ENCODE peak calls at places on chromosomes 5 and 9, in eight cellular contexts. I, H, W, O, T, C, P and Y are unnamed samples.

GRCh38 chr5:132260051-132260450 is 2.6 kb downstream of the PDLIM4 start:
- DNase-seq in I (no peak), H (no peak), W (peak; percentile 39), O (no peak), T (no peak), C (peak; percentile 16), P (peak; percentile 7), Y (no peak)

GRCh38 chr9:123417289-123418051 is 61.5 kb downstream of the CRB2 start:
- DNase-seq in I (no peak), H (no peak), W (peak; percentile 29), O (no peak), T (no peak), C (peak; percentile 17), P (no peak), Y (no peak)

GRCh38 chr5:1255081-1255561 is 29.9 kb downstream of the SLC6A18 start:
- DNase-seq in I (no peak), H (no peak), W (no peak), O (no peak), T (no peak), C (no peak), P (no peak), Y (no peak)

GRCh38 chr5:34833991-34834793 is 4.8 kb upstream of the TTC23L start:
- DNase-seq in I (no peak), H (no peak), W (no peak), O (no peak), T (no peak), C (no peak), P (no peak), Y (no peak)

GRCh38 chr5:53302524-53302923 is 177.9 kb upstream of the FST start:
- DNase-seq in I (no peak), H (no peak), W (no peak), O (no peak), T (no peak), C (no peak), P (no peak), Y (no peak)

GRCh38 chr5:37211661-37212060 is 37.5 kb downstream of the CPLANE1 start:
- DNase-seq in I (no peak), H (no peak), W (no peak), O (no peak), T (no peak), C (no peak), P (no peak), Y (no peak)

GRCh38 chr5:68264024-68264956 is 48.7 kb downstream of the PIK3R1 start:
- DNase-seq in I (no peak), H (no peak), W (peak; percentile 79), O (no peak), T (peak; percentile 69), C (no peak), P (peak; percentile 42), Y (no peak)

GRCh38 chr5:16869821-16870796 is 66.0 kb downstream of the MYO10 start:
- DNase-seq in I (no peak), H (no peak), W (no peak), O (no peak), T (no peak), C (no peak), P (no peak), Y (no peak)

GRCh38 chr5:179192891-179193470 is 132.8 kb downstream of the ZNF354C start:
- DNase-seq in I (no peak), H (no peak), W (no peak), O (no peak), T (no peak), C (peak; percentile 22), P (no peak), Y (no peak)

GRCh38 chr5:11904270-11904906 is at the start of gene CTNND2:
- DNase-seq in I (no peak), H (no peak), W (no peak), O (no peak), T (peak; percentile 36), C (no peak), P (no peak), Y (no peak)

GRCh38 chr9:125540497-125540896 is 166.5 kb downstream of the MAPKAP1 start:
- DNase-seq in I (no peak), H (no peak), W (no peak), O (no peak), T (no peak), C (no peak), P (no peak), Y (no peak)

GRCh38 chr9:19481471-19481870 is 72.7 kb downstream of the ACER2 start:
- DNase-seq in I (no peak), H (no peak), W (no peak), O (no peak), T (peak; percentile 44), C (no peak), P (no peak), Y (no peak)

GRCh38 chr9:128628471-128629048 is 28.1 kb downstream of the DYNC2I2 start:
- DNase-seq in I (peak; percentile 75), H (no peak), W (no peak), O (peak; percentile 63), T (peak; percentile 78), C (peak; percentile 55), P (peak; percentile 89), Y (peak; percentile 82)

GRCh38 chr5:93596676-93597441 is 13.8 kb downstream of the NR2F1 start:
- DNase-seq in I (no peak), H (no peak), W (no peak), O (no peak), T (no peak), C (no peak), P (no peak), Y (peak; percentile 52)

GRCh38 chr9:76227165-76227564 is 167.1 kb downstream of the RFK start:
- DNase-seq in I (no peak), H (no peak), W (no peak), O (no peak), T (no peak), C (no peak), P (no peak), Y (no peak)

DNA sequence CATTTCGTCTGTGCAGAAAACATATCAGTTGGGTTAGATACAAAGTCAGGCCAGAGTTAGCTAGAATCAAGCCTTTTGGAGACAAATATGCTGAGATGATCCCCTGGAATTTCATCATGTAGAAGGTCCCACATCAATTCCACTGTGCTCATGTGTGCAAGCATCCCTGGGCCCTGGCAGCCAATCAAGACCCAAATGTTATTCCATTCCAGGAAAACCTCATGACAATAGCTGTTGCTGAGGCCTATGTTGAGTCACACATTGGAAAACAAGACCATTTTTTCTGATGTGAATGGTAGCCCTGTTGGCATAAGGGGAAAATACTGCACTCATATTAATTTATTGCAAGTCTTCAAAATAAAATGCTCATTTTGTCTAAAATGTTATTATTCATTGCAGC is 11.5 kb downstream of the SPOCK1 start:
- DNase-seq in I (peak; percentile 82), H (no peak), W (no peak), O (peak; percentile 36), T (peak; percentile 24), C (no peak), P (no peak), Y (peak; percentile 65)
- H3K4me3 ChIP-seq in I (no peak overlapping the region), H (no peak overlapping the region), W (no peak overlapping the region), O (no peak overlapping the region), T (no peak overlapping the region), C (no peak overlapping the region), P (no peak overlapping the region), Y (no peak overlapping the region)

GRCh38 chr5:165919196-165919595 is 2372.2 kb upstream of the WWC1 start:
- DNase-seq in I (no peak), H (no peak), W (no peak), O (no peak), T (no peak), C (no peak), P (no peak), Y (no peak)

GRCh38 chr5:165913059-165913458 is 2378.4 kb upstream of the WWC1 start:
- DNase-seq in I (no peak), H (no peak), W (no peak), O (no peak), T (no peak), C (no peak), P (no peak), Y (no peak)

DNA sequence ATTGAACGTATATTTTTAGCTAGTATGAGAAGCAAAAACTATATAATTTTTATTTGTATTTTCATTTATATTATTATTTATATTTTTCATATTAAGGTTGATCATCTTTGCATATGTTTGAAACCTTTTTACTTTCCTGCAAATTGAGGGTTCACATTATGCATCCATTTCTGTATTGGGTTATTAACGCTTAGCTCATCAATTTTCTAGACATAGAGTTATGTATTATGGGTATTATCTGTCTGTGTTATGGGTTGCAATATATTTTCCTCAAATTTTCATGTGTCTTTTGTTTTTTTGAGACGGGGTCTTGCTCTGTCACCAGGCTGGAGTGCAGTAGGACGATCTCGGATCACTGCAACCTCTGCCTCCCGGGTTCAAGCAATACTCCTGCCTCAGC is 2377.0 kb upstream of the WWC1 start:
- DNase-seq in I (no peak), H (no peak), W (no peak), O (no peak), T (no peak), C (no peak), P (no peak), Y (no peak)
- H3K9me3 ChIP-seq in I (no peaks in the 10 kb centered on the region), H (peaks cover 2% of the 10 kb centered on the region), W (no peaks in the 10 kb centered on the region), O (no peaks in the 10 kb centered on the region), T (no peaks in the 10 kb centered on the region), C (no peaks in the 10 kb centered on the region), P (no peaks in the 10 kb centered on the region), Y (no peaks in the 10 kb centered on the region)

GRCh38 chr9:126612813-126613641 is 701 bp upstream of the LMX1B start:
- DNase-seq in I (peak; percentile 16), H (no peak), W (no peak), O (no peak), T (no peak), C (no peak), P (no peak), Y (no peak)

GRCh38 chr9:126609711-126610388 is 3.9 kb upstream of the LMX1B start:
- DNase-seq in I (peak; percentile 20), H (no peak), W (no peak), O (no peak), T (no peak), C (no peak), P (no peak), Y (peak; percentile 40)

GRCh38 chr9:126612329-126612812 is 1.4 kb upstream of the LMX1B start:
- DNase-seq in I (peak; percentile 12), H (no peak), W (no peak), O (no peak), T (no peak), C (no peak), P (no peak), Y (no peak)

GRCh38 chr9:126611592-126612328 is 2.0 kb upstream of the LMX1B start:
- DNase-seq in I (peak; percentile 67), H (peak; percentile 18), W (peak; percentile 82), O (no peak), T (peak; percentile 78), C (peak; percentile 84), P (peak; percentile 58), Y (peak; percentile 77)

GRCh38 chr9:126611188-126611587 is 2.5 kb upstream of the LMX1B start:
- DNase-seq in I (no peak), H (no peak), W (no peak), O (no peak), T (no peak), C (no peak), P (no peak), Y (no peak)
- H3K4me3 ChIP-seq in I (no peak overlapping the region), H (no peak overlapping the region), W (no peak overlapping the region), O (peak overlapping the region; percentile 36), T (no peak overlapping the region), C (peak overlapping the region; percentile 65), P (no peak overlapping the region), Y (no peak overlapping the region)

DNA sequence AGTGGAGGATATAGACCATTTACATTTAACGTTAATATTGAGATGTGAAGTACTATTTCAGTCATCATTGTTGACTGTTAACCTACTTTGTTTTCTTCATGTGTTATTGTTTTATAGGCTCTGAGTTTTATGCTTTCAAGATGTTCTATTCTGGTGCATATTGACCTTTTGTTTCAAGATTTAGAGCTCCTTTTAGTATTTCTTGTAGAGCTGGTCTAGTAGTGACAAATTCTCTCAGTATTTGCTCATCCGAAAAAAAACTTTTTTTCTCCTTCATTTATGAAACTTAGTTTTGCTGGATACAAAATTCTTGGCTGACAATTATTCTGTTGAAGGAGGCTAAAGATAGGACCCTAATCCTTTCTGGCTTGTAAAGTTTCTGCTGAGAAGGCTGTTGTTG is 91.3 kb downstream of the INVS start:
- DNase-seq in I (no peak), H (no peak), W (no peak), O (no peak), T (no peak), C (no peak), P (no peak), Y (no peak)
- H3K9me3 ChIP-seq in I (peaks cover 8% of the 10 kb centered on the region), H (no peaks in the 10 kb centered on the region), W (no peaks in the 10 kb centered on the region), O (peaks cover 15% of the 10 kb centered on the region), T (peaks cover 15% of the 10 kb centered on the region), C (peaks cover 10% of the 10 kb centered on the region), P (no peaks in the 10 kb centered on the region), Y (peaks cover 35% of the 10 kb centered on the region)